ENCODE peak calls at places on chromosomes 16 and 17, in five cellular contexts. One of them, this sample, is unnamed.

GRCh38 chr17:17635126-17635525 is 43.6 kb upstream of the PEMT start:
- DNase-seq in SK-N-SH: no peak
- DNase-seq in K562: no peak
- DNase-seq in HCT116: no peak
- DNase-seq in HepG2: no peak
- DNase-seq in this sample: no peak

GRCh38 chr17:77245162-77245926 is 104.6 kb downstream of the SEC14L1 start:
- DNase-seq in SK-N-SH: no peak
- DNase-seq in K562: no peak
- DNase-seq in HCT116: no peak
- DNase-seq in HepG2: no peak
- DNase-seq in this sample: no peak

GRCh38 chr16:82888616-82889015 is 261.8 kb downstream of the CDH13 start:
- DNase-seq in SK-N-SH: no peak
- DNase-seq in K562: no peak
- DNase-seq in HCT116: no peak
- DNase-seq in HepG2: no peak
- DNase-seq in this sample: no peak

GRCh38 chr16:69112285-69113129 is 7.1 kb downstream of the HAS3 start:
- DNase-seq in SK-N-SH: peak; percentile 82
- DNase-seq in K562: peak; percentile 81
- DNase-seq in HCT116: no peak
- DNase-seq in HepG2: peak; percentile 62
- DNase-seq in this sample: no peak

GRCh38 chr17:8488931-8489330 is 53.2 kb downstream of the NDEL1 start:
- DNase-seq in SK-N-SH: no peak
- DNase-seq in K562: peak; percentile 9
- DNase-seq in HCT116: no peak
- DNase-seq in HepG2: no peak
- DNase-seq in this sample: no peak

GRCh38 chr16:19840524-19841110 is 44.0 kb downstream of the GPRC5B start:
- DNase-seq in SK-N-SH: no peak
- DNase-seq in K562: peak; percentile 9
- DNase-seq in HCT116: no peak
- DNase-seq in HepG2: no peak
- DNase-seq in this sample: no peak

GRCh38 chr16:17515421-17516210 is 44.9 kb upstream of the XYLT1 start:
- DNase-seq in SK-N-SH: no peak
- DNase-seq in K562: no peak
- DNase-seq in HCT116: no peak
- DNase-seq in HepG2: no peak
- DNase-seq in this sample: no peak

GRCh38 chr16:1333854-1334719 is 642 bp downstream of the BAIAP3 start:
- DNase-seq in SK-N-SH: no peak
- DNase-seq in K562: peak; percentile 31
- DNase-seq in HCT116: no peak
- DNase-seq in HepG2: no peak
- DNase-seq in this sample: no peak

GRCh38 chr17:15513859-15514446 is 46.5 kb upstream of the CDRT4 start:
- DNase-seq in SK-N-SH: no peak
- DNase-seq in K562: no peak
- DNase-seq in HCT116: no peak
- DNase-seq in HepG2: no peak
- DNase-seq in this sample: no peak

GRCh38 chr16:29662000-29662728 is 883 bp upstream of the SPN start:
- DNase-seq in SK-N-SH: no peak
- DNase-seq in K562: no peak
- DNase-seq in HCT116: no peak
- DNase-seq in HepG2: no peak
- DNase-seq in this sample: no peak

GRCh38 chr17:37220609-37220953 is 155.2 kb upstream of the C17orf78 start:
- DNase-seq in SK-N-SH: peak; percentile 45
- DNase-seq in K562: peak; percentile 16
- DNase-seq in HCT116: peak; percentile 2
- DNase-seq in HepG2: no peak
- DNase-seq in this sample: no peak

GRCh38 chr17:81867123-81867951 is 3.8 kb downstream of the ARHGDIA start:
- DNase-seq in SK-N-SH: peak; percentile 48
- DNase-seq in K562: peak; percentile 68
- DNase-seq in HCT116: no peak
- DNase-seq in HepG2: peak; percentile 50
- DNase-seq in this sample: no peak

GRCh38 chr17:82300707-82301270 is 16.6 kb downstream of the CD7 start:
- DNase-seq in SK-N-SH: peak; percentile 97
- DNase-seq in K562: no peak
- DNase-seq in HCT116: no peak
- DNase-seq in HepG2: no peak
- DNase-seq in this sample: no peak

GRCh38 chr16:8631818-8632217 is 10.3 kb downstream of the METTL22 start:
- DNase-seq in SK-N-SH: no peak
- DNase-seq in K562: no peak
- DNase-seq in HCT116: no peak
- DNase-seq in HepG2: no peak
- DNase-seq in this sample: no peak

GRCh38 chr16:48013476-48013875 is 142.3 kb downstream of the ABCC12 start:
- DNase-seq in SK-N-SH: no peak
- DNase-seq in K562: no peak
- DNase-seq in HCT116: no peak
- DNase-seq in HepG2: no peak
- DNase-seq in this sample: no peak

GRCh38 chr16:86349338-86349900 is 160.9 kb upstream of the FOXF1 start:
- DNase-seq in SK-N-SH: no peak
- DNase-seq in K562: no peak
- DNase-seq in HCT116: no peak
- DNase-seq in HepG2: no peak
- DNase-seq in this sample: no peak

GRCh38 chr17:48100160-48100559 is 1.1 kb downstream of the CBX1 start:
- DNase-seq in SK-N-SH: no peak
- DNase-seq in K562: no peak
- DNase-seq in HCT116: no peak
- DNase-seq in HepG2: no peak
- DNase-seq in this sample: no peak

GRCh38 chr17:38533241-38533640 is 72.5 kb downstream of the SRCIN1 start:
- DNase-seq in SK-N-SH: no peak
- DNase-seq in K562: no peak
- DNase-seq in HCT116: no peak
- DNase-seq in HepG2: no peak
- DNase-seq in this sample: no peak

GRCh38 chr17:66435182-66435581 is 132.8 kb downstream of the PRKCA start:
- DNase-seq in SK-N-SH: no peak
- DNase-seq in K562: no peak
- DNase-seq in HCT116: no peak
- DNase-seq in HepG2: no peak
- DNase-seq in this sample: no peak

GRCh38 chr16:70723740-70724145 is 37.9 kb upstream of the MTSS2 start:
- DNase-seq in SK-N-SH: no peak
- DNase-seq in K562: no peak
- DNase-seq in HCT116: no peak
- DNase-seq in HepG2: no peak
- DNase-seq in this sample: no peak

GRCh38 chr17:82750241-82750905 is 1.5 kb upstream of the TBCD start:
- DNase-seq in SK-N-SH: no peak
- DNase-seq in K562: no peak
- DNase-seq in HCT116: no peak
- DNase-seq in HepG2: no peak
- DNase-seq in this sample: peak; percentile 64

GRCh38 chr17:79002291-79002690 is 7.3 kb downstream of the CANT1 start:
- DNase-seq in SK-N-SH: no peak
- DNase-seq in K562: no peak
- DNase-seq in HCT116: no peak
- DNase-seq in HepG2: no peak
- DNase-seq in this sample: no peak

GRCh38 chr17:28860363-28860808 is 5.6 kb downstream of the ERAL1 start:
- DNase-seq in SK-N-SH: no peak
- DNase-seq in K562: peak; percentile 89
- DNase-seq in HCT116: no peak
- DNase-seq in HepG2: no peak
- DNase-seq in this sample: no peak

GRCh38 chr16:7765079-7765550 is 432.5 kb downstream of the RBFOX1 start:
- DNase-seq in SK-N-SH: no peak
- DNase-seq in K562: no peak
- DNase-seq in HCT116: no peak
- DNase-seq in HepG2: no peak
- DNase-seq in this sample: no peak

GRCh38 chr17:34826332-34826731 is 134.9 kb downstream of the CCT6B start:
- DNase-seq in SK-N-SH: peak; percentile 28
- DNase-seq in K562: peak; percentile 8
- DNase-seq in HCT116: no peak
- DNase-seq in HepG2: no peak
- DNase-seq in this sample: no peak

GRCh38 chr17:57174591-57174990 is 81.7 kb upstream of the MSI2 start:
- DNase-seq in SK-N-SH: no peak
- DNase-seq in K562: no peak
- DNase-seq in HCT116: no peak
- DNase-seq in HepG2: no peak
- DNase-seq in this sample: no peak

GRCh38 chr17:78159575-78160158 is 8.7 kb upstream of the SYNGR2 start:
- DNase-seq in SK-N-SH: no peak
- DNase-seq in K562: no peak
- DNase-seq in HCT116: no peak
- DNase-seq in HepG2: peak; percentile 90
- DNase-seq in this sample: no peak

GRCh38 chr17:80603380-80603779 is 58.7 kb downstream of the RPTOR start:
- DNase-seq in SK-N-SH: no peak
- DNase-seq in K562: no peak
- DNase-seq in HCT116: no peak
- DNase-seq in HepG2: no peak
- DNase-seq in this sample: no peak

GRCh38 chr17:2962236-2962635 is 101.2 kb downstream of the OR1D5 start:
- DNase-seq in SK-N-SH: no peak
- DNase-seq in K562: no peak
- DNase-seq in HCT116: no peak
- DNase-seq in HepG2: no peak
- DNase-seq in this sample: no peak

GRCh38 chr16:89764711-89765201 is 43.4 kb downstream of the ZNF276 start:
- DNase-seq in SK-N-SH: no peak
- DNase-seq in K562: no peak
- DNase-seq in HCT116: no peak
- DNase-seq in HepG2: no peak
- DNase-seq in this sample: no peak

DNA sequence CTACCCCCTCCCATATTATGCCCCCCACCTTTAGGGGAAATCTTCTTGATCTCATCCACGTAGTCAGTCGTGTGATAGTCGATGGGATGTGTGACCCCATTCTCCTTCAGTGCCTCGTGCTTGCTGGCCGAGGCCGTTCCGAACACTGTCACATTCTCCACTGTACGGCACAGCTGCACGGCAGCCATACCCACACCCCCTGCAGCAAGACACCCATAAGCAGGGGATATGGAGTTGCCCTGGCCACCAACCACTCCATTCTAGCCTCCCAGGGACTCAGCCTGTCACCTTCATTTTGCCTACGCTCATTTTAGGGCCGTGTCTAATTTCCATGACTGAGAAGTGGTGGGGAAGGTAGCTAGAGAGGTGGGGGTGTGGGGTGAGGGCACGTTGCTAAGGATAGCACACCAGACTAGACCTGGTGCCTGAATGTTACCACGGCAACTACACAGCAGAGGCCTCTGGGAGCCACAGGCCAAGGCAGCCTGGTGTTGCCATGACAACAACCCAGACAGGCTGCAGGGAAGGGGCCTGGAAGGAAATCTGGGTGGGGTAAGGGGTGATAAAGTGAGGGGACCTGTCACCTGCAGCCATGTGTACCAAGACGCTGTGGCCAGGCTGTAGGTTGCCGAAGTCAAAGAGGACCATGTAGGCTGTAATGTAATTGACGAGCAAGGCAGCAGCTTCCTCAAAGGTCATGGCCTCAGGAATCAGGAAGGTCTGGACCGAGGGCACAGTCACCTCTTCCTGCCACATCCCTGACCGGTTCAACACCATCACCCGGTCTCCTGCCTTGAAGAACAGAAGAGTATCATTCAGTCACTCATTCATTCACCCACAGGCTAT is 4.0 kb downstream of the VAT1 start:
- DNase-seq in SK-N-SH: peak; percentile 82
- DNase-seq in K562: no peak
- DNase-seq in HCT116: no peak
- DNase-seq in HepG2: no peak
- DNase-seq in this sample: no peak
- TF ChIP-seq JUND in SK-N-SH: no peak
- TF ChIP-seq JUND in K562: no peak
- TF ChIP-seq JUND in HCT116: no peak
- TF ChIP-seq JUND in HepG2: no peak
- TF ChIP-seq JUND in this sample: no peak

DNA sequence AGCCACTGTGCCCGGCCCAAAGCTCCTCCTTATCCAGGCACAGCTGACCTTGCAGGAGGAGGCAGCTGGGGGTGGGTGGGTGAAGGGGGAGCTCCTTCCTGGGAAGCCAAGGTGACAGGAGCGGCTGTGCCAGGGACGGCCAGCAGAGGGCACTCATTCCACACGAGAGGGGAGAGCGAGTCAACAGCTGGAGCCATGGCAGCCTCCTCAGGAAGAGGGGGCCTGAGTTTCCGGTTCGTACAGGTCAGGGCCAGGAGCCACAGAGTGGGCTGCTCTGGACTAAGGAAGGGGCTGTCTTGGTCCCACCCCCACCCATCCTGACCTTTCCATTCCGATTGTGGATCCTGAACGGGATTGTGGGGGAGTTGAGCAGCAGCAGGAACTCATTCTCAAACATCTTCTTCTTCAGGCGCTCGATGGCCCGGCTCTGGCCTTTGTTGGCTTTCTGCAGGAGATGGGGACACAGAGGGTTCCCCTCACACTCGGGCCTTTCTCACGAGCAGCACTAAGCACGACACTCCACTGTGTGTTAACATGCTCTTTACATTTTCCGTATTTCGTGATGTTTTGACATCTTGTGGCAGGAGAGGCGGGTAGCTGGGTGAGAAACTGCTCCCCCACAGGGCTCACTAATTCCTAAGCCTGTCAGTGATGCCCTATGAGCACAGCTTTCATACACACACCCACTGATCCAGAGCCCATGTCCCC is 61.6 kb downstream of the TIMM22 start:
- DNase-seq in SK-N-SH: peak; percentile 70
- DNase-seq in K562: peak; percentile 70
- DNase-seq in HCT116: peak; percentile 51
- DNase-seq in HepG2: peak; percentile 41
- DNase-seq in this sample: peak; percentile 94
- TF ChIP-seq JUND in SK-N-SH: no peak
- TF ChIP-seq JUND in K562: no peak
- TF ChIP-seq JUND in HCT116: no peak
- TF ChIP-seq JUND in HepG2: no peak
- TF ChIP-seq JUND in this sample: no peak

DNA sequence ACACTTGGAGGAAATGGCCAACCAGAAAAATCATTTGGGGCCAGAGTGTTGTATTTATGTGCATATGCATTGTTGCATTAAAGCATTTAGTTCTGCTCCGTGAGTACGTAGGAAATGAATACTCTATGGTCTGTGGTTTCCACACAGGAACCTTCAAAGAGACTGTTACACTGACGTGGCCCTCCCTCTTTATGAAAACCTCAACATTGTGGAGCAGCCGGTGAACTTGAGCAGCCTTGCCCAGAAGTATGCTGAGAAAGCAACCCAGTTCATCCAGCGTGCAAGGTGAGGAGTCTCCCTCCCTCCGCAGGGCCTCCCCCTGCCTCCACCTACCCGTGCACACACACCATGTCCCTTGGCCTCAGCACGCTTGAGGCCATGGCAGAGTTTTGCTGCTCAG is 65.2 kb downstream of the ARSG start:
- DNase-seq in SK-N-SH: no peak
- DNase-seq in K562: no peak
- DNase-seq in HCT116: no peak
- DNase-seq in HepG2: no peak
- DNase-seq in this sample: no peak
- TF ChIP-seq JUND in SK-N-SH: no peak
- TF ChIP-seq JUND in K562: no peak
- TF ChIP-seq JUND in HCT116: no peak
- TF ChIP-seq JUND in HepG2: no peak
- TF ChIP-seq JUND in this sample: no peak

GRCh38 chr16:31216552-31217530 is at the start of gene PYDC1:
- DNase-seq in SK-N-SH: no peak
- DNase-seq in K562: no peak
- DNase-seq in HCT116: no peak
- DNase-seq in HepG2: no peak
- DNase-seq in this sample: peak; percentile 75
- TF ChIP-seq JUND in SK-N-SH: no peak
- TF ChIP-seq JUND in K562: no peak
- TF ChIP-seq JUND in HCT116: no peak
- TF ChIP-seq JUND in HepG2: no peak
- TF ChIP-seq JUND in this sample: no peak